ENCODE peak calls at places on chromosomes 6 and 20, in five cellular contexts. Z is GM12878, R is HCT116, A is K562, B is H1. D is an unnamed sample.

GRCh38 chr20:10369723-10370090 is 64.3 kb downstream of the MKKS start:
- DNase-seq in Z (no peak), R (no peak), A (no peak), B (no peak), D (no peak)

GRCh38 chr20:57008217-57008616 is 258.2 kb downstream of the BMP7 start:
- DNase-seq in Z (no peak), R (no peak), A (no peak), B (no peak), D (no peak)

GRCh38 chr6:32885698-32886286 is 31.8 kb downstream of the PSMB9 start:
- DNase-seq in Z (peak), R (peak), A (no peak), B (no peak), D (peak)

GRCh38 chr6:147712841-147713240 is 204.4 kb downstream of the SAMD5 start:
- DNase-seq in Z (no peak), R (no peak), A (no peak), B (no peak), D (no peak)

GRCh38 chr6:84774174-84775158 is 10.1 kb upstream of the TBX18 start:
- DNase-seq in Z (no peak), R (no peak), A (peak), B (peak), D (no peak)

GRCh38 chr20:47929368-47930115 is 144.3 kb upstream of the SULF2 start:
- DNase-seq in Z (no peak), R (peak), A (no peak), B (no peak), D (no peak)

GRCh38 chr6:43276180-43277082 is 21.6 kb upstream of the SLC22A7 start:
- DNase-seq in Z (no peak), R (no peak), A (no peak), B (no peak), D (no peak)

GRCh38 chr6:14880052-14880451 is 365.8 kb upstream of the JARID2 start:
- DNase-seq in Z (no peak), R (no peak), A (no peak), B (no peak), D (peak)

GRCh38 chr6:44942201-44942600 is 385.9 kb upstream of the RUNX2 start:
- DNase-seq in Z (no peak), R (no peak), A (no peak), B (no peak), D (no peak)

GRCh38 chr20:64077876-64078551 is 1.3 kb downstream of the RGS19 start:
- DNase-seq in Z (no peak), R (no peak), A (no peak), B (no peak), D (no peak)

GRCh38 chr6:123994891-123995635 is 191.4 kb downstream of the NKAIN2 start:
- DNase-seq in Z (no peak), R (no peak), A (no peak), B (no peak), D (no peak)

GRCh38 chr6:156107514-156108150 is 652.0 kb upstream of the NOX3 start:
- DNase-seq in Z (no peak), R (no peak), A (no peak), B (no peak), D (no peak)

GRCh38 chr6:164825386-164825785 is 484.0 kb downstream of the C6orf118 start:
- DNase-seq in Z (no peak), R (no peak), A (no peak), B (no peak), D (no peak)

GRCh38 chr6:7684076-7684475 is 41.8 kb upstream of the BMP6 start:
- DNase-seq in Z (no peak), R (no peak), A (no peak), B (peak), D (no peak)

GRCh38 chr6:165439928-165440554 is 130.6 kb upstream of the C6orf118 start:
- DNase-seq in Z (no peak), R (peak), A (no peak), B (no peak), D (peak)

GRCh38 chr6:76708641-76709331 is 636.3 kb upstream of the IMPG1 start:
- DNase-seq in Z (no peak), R (peak), A (no peak), B (no peak), D (no peak)

GRCh38 chr20:53829086-53829703 is 235.6 kb upstream of the ZNF217 start:
- DNase-seq in Z (no peak), R (peak), A (peak), B (no peak), D (peak)

GRCh38 chr6:33206027-33206863 is 1.8 kb downstream of the HSD17B8 start:
- DNase-seq in Z (no peak), R (no peak), A (no peak), B (no peak), D (no peak)

GRCh38 chr20:4835244-4836177 is 113.8 kb downstream of the PRND start:
- DNase-seq in Z (no peak), R (no peak), A (no peak), B (no peak), D (no peak)

GRCh38 chr20:63498950-63499332 is at the start of gene EEF1A2:
- DNase-seq in Z (no peak), R (no peak), A (peak), B (peak), D (peak)

GRCh38 chr6:29500594-29500993 is 12.8 kb upstream of the MAS1L start:
- DNase-seq in Z (no peak), R (no peak), A (no peak), B (no peak), D (no peak)

GRCh38 chr20:22729180-22729579 is 144.8 kb upstream of the FOXA2 start:
- DNase-seq in Z (no peak), R (no peak), A (no peak), B (no peak), D (no peak)

GRCh38 chr6:166743925-166744653 is 117.0 kb upstream of the RPS6KA2 start:
- DNase-seq in Z (no peak), R (no peak), A (no peak), B (peak), D (no peak)

GRCh38 chr6:160139420-160139851 is 17.8 kb downstream of the SLC22A1 start:
- DNase-seq in Z (no peak), R (no peak), A (no peak), B (peak), D (no peak)

GRCh38 chr6:44074383-44075136 is 52.7 kb downstream of the MRPL14 start:
- DNase-seq in Z (peak), R (no peak), A (peak), B (peak), D (peak)

GRCh38 chr6:18269253-18269652 is 4.9 kb upstream of the DEK start:
- DNase-seq in Z (no peak), R (no peak), A (peak), B (no peak), D (peak)

GRCh38 chr6:15183979-15184378 is 61.9 kb upstream of the JARID2 start:
- DNase-seq in Z (no peak), R (no peak), A (no peak), B (no peak), D (no peak)

GRCh38 chr20:56443654-56444540 is 24.5 kb upstream of the RTF2 start:
- DNase-seq in Z (no peak), R (no peak), A (no peak), B (no peak), D (no peak)

GRCh38 chr20:49913399-49914047 is 1.8 kb downstream of the SPATA2 start:
- DNase-seq in Z (no peak), R (no peak), A (no peak), B (no peak), D (no peak)

GRCh38 chr6:56775498-56776166 is 132.9 kb upstream of the DST start:
- DNase-seq in Z (no peak), R (no peak), A (no peak), B (no peak), D (no peak)

GRCh38 chr6:166032366-166033171 is 135.1 kb downstream of the TBXT start:
- DNase-seq in Z (no peak), R (peak), A (no peak), B (peak), D (peak)

GRCh38 chr6:125717120-125717731 is 32.2 kb upstream of the HEY2 start:
- DNase-seq in Z (peak), R (no peak), A (no peak), B (no peak), D (peak)

GRCh38 chr6:5357486-5357885 is 96.2 kb downstream of the FARS2 start:
- DNase-seq in Z (no peak), R (no peak), A (no peak), B (no peak), D (no peak)

DNA sequence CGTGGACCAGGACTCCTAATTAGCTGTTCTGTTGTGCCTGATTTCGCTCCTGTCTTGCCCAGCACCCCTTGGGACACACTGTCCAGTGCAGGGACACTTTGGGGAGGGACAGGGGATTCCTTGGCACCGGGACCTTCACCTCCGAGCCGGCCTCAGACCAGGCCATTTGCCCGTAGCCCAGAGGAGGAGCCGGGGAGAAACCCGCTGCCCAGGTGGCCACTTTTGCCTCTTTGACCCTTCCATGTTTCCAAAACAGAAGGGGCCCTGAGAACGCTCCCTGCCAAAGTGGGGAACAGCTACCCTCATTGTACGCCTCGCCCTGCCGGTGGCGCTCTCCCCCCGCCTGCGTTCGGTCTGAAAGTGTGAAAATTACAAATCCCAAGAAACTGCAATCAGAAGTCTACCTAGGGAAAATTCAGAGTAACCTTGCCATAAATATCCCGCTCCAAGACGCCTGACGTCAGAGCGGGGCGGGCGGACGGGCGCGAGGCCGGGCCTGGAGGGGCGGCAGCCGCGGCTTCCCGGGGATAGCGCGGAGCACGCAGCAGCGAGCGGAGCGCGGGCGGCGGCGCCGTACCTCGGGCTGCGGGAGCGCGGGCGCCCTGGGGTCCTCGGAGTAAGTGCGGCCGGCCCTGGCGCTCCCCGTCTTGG is at the start of gene DAAM2:
- DNase-seq in Z (no peak), R (no peak), A (no peak), B (peak), D (peak)
- TF ChIP-seq JUND in Z (no peak), R (no peak), A (no peak), B (no peak), D (no peak)

GRCh38 chr20:42531675-42531985 is 658.1 kb downstream of the PTPRT start:
- DNase-seq in Z (no peak), R (no peak), A (no peak), B (no peak), D (no peak)

DNA sequence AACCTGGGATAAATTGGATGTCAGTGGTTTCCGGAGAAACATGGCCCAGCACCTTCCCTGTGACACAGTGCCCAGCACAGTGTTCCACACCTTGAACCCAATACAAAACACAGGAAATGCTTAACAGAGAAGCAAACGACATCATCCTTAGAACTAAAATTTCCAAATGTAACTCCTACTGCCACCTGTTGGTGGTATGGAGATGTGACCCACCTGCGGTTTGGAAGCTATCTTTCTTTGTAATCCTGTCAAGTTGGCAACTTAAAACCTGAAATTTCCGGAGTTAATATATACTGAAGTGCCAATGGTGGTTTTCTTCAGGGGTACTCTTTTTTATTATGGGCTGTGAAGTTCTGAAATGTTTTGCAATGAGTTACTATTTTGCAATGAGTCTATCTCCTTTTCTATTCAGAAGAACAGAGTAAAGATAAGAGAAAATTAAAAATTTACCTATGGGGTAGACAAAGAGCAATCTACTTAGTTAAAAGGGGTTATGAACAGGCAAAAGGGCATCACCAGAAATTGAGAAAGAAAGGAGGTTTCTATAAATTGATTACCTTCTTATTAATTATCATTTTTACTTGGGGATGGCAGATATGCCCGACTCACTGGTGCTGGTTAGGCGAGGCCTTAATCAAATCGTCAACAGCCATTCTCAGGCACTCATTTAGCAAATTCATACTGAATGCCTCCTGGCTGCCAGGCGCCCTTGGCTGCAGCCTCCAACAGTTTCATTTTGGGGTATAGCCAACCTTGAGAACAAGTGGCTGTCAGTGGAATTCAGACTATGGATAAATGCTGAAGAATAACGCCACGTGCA is 658.6 kb downstream of the PTPRT start:
- DNase-seq in Z (no peak), R (no peak), A (peak), B (no peak), D (peak)
- TF ChIP-seq JUND in Z (no peak), R (no peak), A (no peak), B (no peak), D (no peak)

GRCh38 chr6:834879-835278 is 141.9 kb upstream of the EXOC2 start:
- DNase-seq in Z (no peak), R (no peak), A (no peak), B (no peak), D (no peak)

GRCh38 chr6:834190-834589 is 141.3 kb upstream of the EXOC2 start:
- DNase-seq in Z (no peak), R (no peak), A (no peak), B (no peak), D (no peak)

GRCh38 chr6:830667-831327 is 137.9 kb upstream of the EXOC2 start:
- DNase-seq in Z (no peak), R (no peak), A (no peak), B (no peak), D (no peak)

GRCh38 chr6:827431-827830 is 134.5 kb upstream of the EXOC2 start:
- DNase-seq in Z (peak), R (no peak), A (no peak), B (no peak), D (no peak)

GRCh38 chr6:829646-830045 is 136.7 kb upstream of the EXOC2 start:
- DNase-seq in Z (no peak), R (no peak), A (no peak), B (no peak), D (no peak)
- TF ChIP-seq JUND in Z (no peak), R (no peak), A (no peak), B (no peak), D (no peak)

GRCh38 chr6:168034537-168034936 is 37.1 kb downstream of the KIF25 start:
- DNase-seq in Z (no peak), R (no peak), A (no peak), B (no peak), D (no peak)

GRCh38 chr6:168035098-168035660 is 37.7 kb downstream of the KIF25 start:
- DNase-seq in Z (no peak), R (no peak), A (peak), B (no peak), D (peak)

GRCh38 chr6:168037856-168038255 is 40.4 kb downstream of the KIF25 start:
- DNase-seq in Z (no peak), R (no peak), A (no peak), B (no peak), D (peak)

GRCh38 chr6:168037242-168037641 is 39.8 kb downstream of the KIF25 start:
- DNase-seq in Z (no peak), R (no peak), A (no peak), B (no peak), D (no peak)

DNA sequence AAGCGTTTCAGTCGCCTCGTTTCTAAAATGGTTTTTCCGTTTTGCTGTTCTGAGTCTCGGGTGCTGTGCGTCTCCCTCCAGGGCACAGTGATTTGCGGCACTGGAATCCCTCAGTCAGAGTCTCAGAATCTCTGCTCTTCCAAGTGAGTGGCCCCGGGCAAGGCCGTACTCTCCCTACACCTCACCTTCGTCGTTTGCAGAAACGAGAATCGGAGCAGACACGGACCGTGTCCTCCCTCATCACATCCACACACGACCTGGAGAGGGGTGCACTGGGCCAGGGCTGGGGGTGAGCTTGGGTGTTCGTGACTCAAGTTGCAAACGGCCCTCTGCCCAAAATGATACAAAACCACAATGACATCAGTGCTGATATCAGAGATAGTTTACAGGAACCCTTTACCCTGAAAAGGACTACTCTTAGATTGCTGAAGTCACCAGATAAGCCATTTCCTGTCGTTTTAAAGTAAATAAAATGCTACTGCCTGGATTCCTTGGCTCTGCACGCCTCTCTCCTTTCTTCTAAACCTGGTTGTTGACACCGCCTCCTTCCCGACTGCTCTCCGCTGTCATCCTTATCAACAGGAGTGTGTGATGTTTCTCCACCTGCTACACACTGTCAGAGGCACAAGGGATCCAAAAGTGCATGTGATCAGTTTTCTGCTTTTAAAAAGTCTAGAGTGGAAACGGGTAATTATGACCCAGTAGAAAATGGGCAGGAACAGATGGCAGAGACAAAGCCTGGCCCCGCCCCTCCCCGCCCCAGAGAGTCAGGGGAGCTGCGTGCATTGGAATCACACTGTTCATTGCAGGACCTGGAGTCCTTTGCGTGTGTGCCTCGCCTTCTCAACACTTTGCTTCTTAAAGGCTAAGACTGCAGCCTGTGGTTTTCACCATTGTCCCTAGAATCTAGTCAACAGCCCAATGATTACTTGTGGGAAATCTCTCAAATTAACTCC is 38.5 kb downstream of the KIF25 start:
- DNase-seq in Z (no peak), R (no peak), A (peak), B (no peak), D (peak)
- TF ChIP-seq JUND in Z (no peak), R (no peak), A (peak), B (no peak), D (no peak)

DNA sequence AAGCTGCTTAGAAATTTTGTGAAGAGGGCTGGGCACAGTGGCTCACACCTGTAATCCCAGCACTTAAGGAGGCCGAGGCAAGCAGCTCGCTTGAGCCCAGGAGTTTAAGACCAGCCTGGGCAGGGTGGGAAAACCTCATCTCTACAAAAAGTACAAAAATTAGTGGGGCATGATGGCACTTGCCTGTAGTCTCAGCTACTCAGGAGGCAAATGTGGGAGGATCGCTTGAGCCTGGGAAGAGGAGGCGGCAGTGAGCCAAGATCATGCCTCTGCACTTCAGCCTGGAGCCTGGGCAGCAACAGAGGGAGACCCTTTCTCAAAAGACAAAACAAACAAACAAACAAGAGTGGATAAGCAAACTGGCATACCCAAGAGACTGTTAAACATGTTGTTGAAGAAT is 308.3 kb upstream of the ADGRB3 start:
- DNase-seq in Z (no peak), R (no peak), A (no peak), B (no peak), D (no peak)
- TF ChIP-seq JUND in Z (no peak), R (no peak), A (no peak), B (no peak), D (no peak)

GRCh38 chr6:10478187-10479040 is 42.7 kb upstream of the GCNT2 start:
- DNase-seq in Z (no peak), R (peak), A (peak), B (no peak), D (peak)
- TF ChIP-seq JUND in Z (no peak), R (no peak), A (no peak), B (no peak), D (no peak)

GRCh38 chr6:71473908-71474307 is 185.3 kb downstream of the OGFRL1 start:
- DNase-seq in Z (no peak), R (no peak), A (no peak), B (no peak), D (no peak)
- TF ChIP-seq JUND in Z (no peak), R (no peak), A (no peak), B (no peak), D (no peak)

D was measured in T47D.